ENCODE peak calls at places on chromosome 1, in five cellular contexts. H, O, L, Z and X are unnamed samples.

GRCh38 chr1:218850367-218850766 is 323.3 kb upstream of the LYPLAL1 start:
- DNase-seq in O (no peak), Z (peak), L (no peak), H (no peak), X (no peak)

GRCh38 chr1:116769561-116769977 is 15.3 kb downstream of the CD2 start:
- DNase-seq in O (no peak), Z (peak), H (no peak), L (peak), X (no peak)

GRCh38 chr1:172255223-172255560 is 165.3 kb upstream of the C1orf105 start:
- DNase-seq in H (no peak), Z (no peak), O (no peak), L (no peak), X (no peak)

GRCh38 chr1:81662913-81663526 is 137.7 kb upstream of the ADGRL2 start:
- DNase-seq in Z (no peak), O (no peak), L (no peak), H (no peak), X (no peak)

GRCh38 chr1:13517193-13517812 is 3.5 kb upstream of the LRRC38 start:
- DNase-seq in O (no peak), L (peak), Z (no peak), H (no peak), X (no peak)

GRCh38 chr1:156591181-156591431 is 470 bp upstream of the NAXE start:
- DNase-seq in O (no peak), Z (no peak), L (no peak), H (no peak), X (no peak)

GRCh38 chr1:3465091-3465934 is 10.8 kb downstream of the ARHGEF16 start:
- DNase-seq in O (no peak), L (no peak), H (no peak), Z (no peak), X (no peak)

GRCh38 chr1:207884276-207885029 is 26.5 kb downstream of the CD34 start:
- DNase-seq in O (peak), Z (no peak), H (no peak), L (no peak), X (no peak)

GRCh38 chr1:184771190-184771691 is 16.6 kb upstream of the EDEM3 start:
- DNase-seq in L (no peak), Z (no peak), O (no peak), H (peak), X (peak)

GRCh38 chr1:59071289-59071688 is 225.6 kb upstream of the FGGY start:
- DNase-seq in L (no peak), H (no peak), Z (no peak), O (no peak), X (peak)

GRCh38 chr1:9730096-9730901 is 78.8 kb downstream of the PIK3CD start:
- DNase-seq in H (no peak), L (no peak), Z (no peak), O (no peak), X (no peak)

GRCh38 chr1:171655215-171656116 is 3.0 kb upstream of the MYOC start:
- DNase-seq in L (peak), H (peak), O (peak), Z (peak), X (peak)

GRCh38 chr1:180501865-180502360 is 464 bp downstream of the ACBD6 start:
- DNase-seq in Z (no peak), O (no peak), L (no peak), H (no peak), X (peak)

GRCh38 chr1:178962853-178963810 is 62.6 kb upstream of the FAM20B start:
- DNase-seq in L (no peak), O (no peak), Z (no peak), H (no peak), X (no peak)

GRCh38 chr1:27563407-27564263 is 40.3 kb downstream of the AHDC1 start:
- DNase-seq in H (no peak), O (no peak), L (peak), Z (peak), X (peak)

GRCh38 chr1:109984190-109984455 is 442 bp upstream of the AHCYL1 start:
- DNase-seq in L (peak), H (no peak), Z (no peak), O (no peak), X (no peak)

GRCh38 chr1:59409525-59409924 is 112.6 kb downstream of the FGGY start:
- DNase-seq in Z (peak), O (no peak), L (no peak), H (no peak), X (no peak)

GRCh38 chr1:10444795-10445397 is 4.9 kb upstream of the CORT start:
- DNase-seq in H (no peak), O (no peak), Z (no peak), L (no peak), X (no peak)

GRCh38 chr1:16440480-16441311 is at the start of gene NECAP2:
- DNase-seq in Z (peak), L (peak), O (peak), H (peak), X (peak)

GRCh38 chr1:212512731-212513559 is 80.2 kb downstream of the NENF start:
- DNase-seq in Z (no peak), L (no peak), H (no peak), O (peak), X (no peak)